ENCODE peak calls at places on chromosomes 6 and 20, in six cellular contexts. U, A, M, Z, E and D are unnamed samples.

GRCh38 chr6:116287668-116288282 is 8.0 kb upstream of the TSPYL1 start:
- DNase-seq in U (no peak), A (peak; percentile 39), M (no peak), Z (peak; percentile 74), E (peak; percentile 73), D (peak; percentile 78)

GRCh38 chr20:38880952-38881735 is 45.1 kb upstream of the FAM83D start:
- DNase-seq in U (no peak), A (no peak), M (no peak), Z (no peak), E (no peak), D (no peak)

GRCh38 chr6:71011861-71012260 is 55.0 kb upstream of the B3GAT2 start:
- DNase-seq in U (no peak), A (no peak), M (no peak), Z (no peak), E (no peak), D (no peak)

GRCh38 chr6:19279137-19279747 is 557.9 kb upstream of the ID4 start:
- DNase-seq in U (no peak), A (no peak), M (no peak), Z (no peak), E (peak; percentile 34), D (peak; percentile 69)

GRCh38 chr6:89260832-89261231 is 43.7 kb upstream of the GABRR1 start:
- DNase-seq in U (no peak), A (no peak), M (no peak), Z (no peak), E (peak; percentile 7), D (no peak)

GRCh38 chr6:48404927-48405326 is 293.9 kb upstream of the PTCHD4 start:
- DNase-seq in U (no peak), A (no peak), M (no peak), Z (no peak), E (no peak), D (no peak)

GRCh38 chr6:167116838-167117228 is 6.1 kb upstream of the CCR6 start:
- DNase-seq in U (no peak), A (no peak), M (no peak), Z (no peak), E (no peak), D (no peak)

GRCh38 chr20:5919634-5920544 is 30.4 kb downstream of the TRMT6 start:
- DNase-seq in U (no peak), A (no peak), M (no peak), Z (no peak), E (peak; percentile 74), D (peak; percentile 14)

GRCh38 chr20:56249244-56249955 is 868 bp downstream of the MC3R start:
- DNase-seq in U (peak; percentile 9), A (peak; percentile 9), M (no peak), Z (no peak), E (peak; percentile 8), D (no peak)

GRCh38 chr20:16566080-16566479 is 7.2 kb downstream of the KIF16B start:
- DNase-seq in U (no peak), A (no peak), M (no peak), Z (no peak), E (no peak), D (no peak)

GRCh38 chr6:10779076-10779475 is 31.5 kb downstream of the TMEM14B start:
- DNase-seq in U (no peak), A (no peak), M (no peak), Z (no peak), E (no peak), D (no peak)

GRCh38 chr6:149464411-149464810 is 20.4 kb downstream of the ZC3H12D start:
- DNase-seq in U (no peak), A (no peak), M (no peak), Z (no peak), E (no peak), D (no peak)

GRCh38 chr20:62804632-62805364 is at the start of gene OGFR:
- DNase-seq in U (peak; percentile 95), A (peak; percentile 95), M (no peak), Z (peak; percentile 38), E (peak; percentile 51), D (peak; percentile 35)